ENCODE peak calls at places on chromosomes 11 and 22, in ten cellular contexts. One of them, this sample, is unnamed.

GRCh38 chr22:46598737-46599424 is 21.3 kb upstream of the GRAMD4 start:
- DNase-seq in central memory CD4-positive, alpha-beta T cell: no peak
- DNase-seq in HFFc6: no peak
- DNase-seq in GM18507: no peak
- DNase-seq in AG09319: no peak
- DNase-seq in transverse colon: no peak
- DNase-seq in IMR-90: peak
- DNase-seq in activated CD4-positive, alpha-beta memory T cell treated with anti-CD3 and anti-CD28 coated beads for 36 hours: no peak
- DNase-seq in GM12865: no peak
- DNase-seq in substantia nigra: no peak
- DNase-seq in this sample: no peak

GRCh38 chr11:27613670-27613950 is 86.6 kb downstream of the BDNF start:
- DNase-seq in central memory CD4-positive, alpha-beta T cell: no peak
- DNase-seq in substantia nigra: no peak
- DNase-seq in IMR-90: peak
- DNase-seq in transverse colon: no peak
- DNase-seq in GM18507: no peak
- DNase-seq in activated CD4-positive, alpha-beta memory T cell treated with anti-CD3 and anti-CD28 coated beads for 36 hours: no peak
- DNase-seq in AG09319: no peak
- DNase-seq in GM12865: no peak
- DNase-seq in HFFc6: no peak
- DNase-seq in this sample: no peak

GRCh38 chr11:61828629-61829407 is 718 bp downstream of the FADS2 start:
- DNase-seq in AG09319: no peak
- DNase-seq in substantia nigra: no peak
- DNase-seq in activated CD4-positive, alpha-beta memory T cell treated with anti-CD3 and anti-CD28 coated beads for 36 hours: peak
- DNase-seq in central memory CD4-positive, alpha-beta T cell: peak
- DNase-seq in IMR-90: no peak
- DNase-seq in HFFc6: no peak
- DNase-seq in GM18507: no peak
- DNase-seq in transverse colon: no peak
- DNase-seq in GM12865: peak
- DNase-seq in this sample: no peak

GRCh38 chr22:17569971-17570511 is 6.7 kb downstream of the SLC25A18 start:
- DNase-seq in central memory CD4-positive, alpha-beta T cell: no peak
- DNase-seq in substantia nigra: no peak
- DNase-seq in activated CD4-positive, alpha-beta memory T cell treated with anti-CD3 and anti-CD28 coated beads for 36 hours: no peak
- DNase-seq in GM18507: no peak
- DNase-seq in AG09319: no peak
- DNase-seq in transverse colon: no peak
- DNase-seq in HFFc6: no peak
- DNase-seq in GM12865: no peak
- DNase-seq in IMR-90: peak
- DNase-seq in this sample: peak

GRCh38 chr22:30423296-30423958 is 2.1 kb upstream of the MTFP1 start:
- DNase-seq in transverse colon: peak
- DNase-seq in substantia nigra: peak
- DNase-seq in AG09319: no peak
- DNase-seq in HFFc6: no peak
- DNase-seq in activated CD4-positive, alpha-beta memory T cell treated with anti-CD3 and anti-CD28 coated beads for 36 hours: peak
- DNase-seq in GM18507: no peak
- DNase-seq in IMR-90: no peak
- DNase-seq in GM12865: peak
- DNase-seq in central memory CD4-positive, alpha-beta T cell: no peak
- DNase-seq in this sample: peak

GRCh38 chr11:122192634-122193245 is 76.7 kb upstream of the BLID start:
- DNase-seq in central memory CD4-positive, alpha-beta T cell: no peak
- DNase-seq in HFFc6: peak
- DNase-seq in substantia nigra: no peak
- DNase-seq in activated CD4-positive, alpha-beta memory T cell treated with anti-CD3 and anti-CD28 coated beads for 36 hours: no peak
- DNase-seq in GM12865: peak
- DNase-seq in GM18507: no peak
- DNase-seq in IMR-90: peak
- DNase-seq in AG09319: no peak
- DNase-seq in transverse colon: no peak
- DNase-seq in this sample: no peak

GRCh38 chr11:10205928-10206327 is 88.1 kb downstream of the SBF2 start:
- DNase-seq in IMR-90: no peak
- DNase-seq in central memory CD4-positive, alpha-beta T cell: no peak
- DNase-seq in GM12865: no peak
- DNase-seq in HFFc6: no peak
- DNase-seq in substantia nigra: no peak
- DNase-seq in GM18507: no peak
- DNase-seq in activated CD4-positive, alpha-beta memory T cell treated with anti-CD3 and anti-CD28 coated beads for 36 hours: no peak
- DNase-seq in transverse colon: no peak
- DNase-seq in AG09319: no peak
- DNase-seq in this sample: peak

GRCh38 chr11:2092956-2093412 is 46.2 kb downstream of the IGF2 start:
- DNase-seq in GM18507: no peak
- DNase-seq in GM12865: no peak
- DNase-seq in activated CD4-positive, alpha-beta memory T cell treated with anti-CD3 and anti-CD28 coated beads for 36 hours: peak
- DNase-seq in IMR-90: peak
- DNase-seq in substantia nigra: peak
- DNase-seq in AG09319: no peak
- DNase-seq in central memory CD4-positive, alpha-beta T cell: peak
- DNase-seq in transverse colon: peak
- DNase-seq in HFFc6: no peak
- DNase-seq in this sample: peak

GRCh38 chr11:64767344-64768299 is 7.8 kb upstream of the PYGM start:
- DNase-seq in substantia nigra: no peak
- DNase-seq in GM12865: peak
- DNase-seq in IMR-90: peak
- DNase-seq in HFFc6: peak
- DNase-seq in GM18507: no peak
- DNase-seq in activated CD4-positive, alpha-beta memory T cell treated with anti-CD3 and anti-CD28 coated beads for 36 hours: peak
- DNase-seq in central memory CD4-positive, alpha-beta T cell: peak
- DNase-seq in AG09319: no peak
- DNase-seq in transverse colon: peak
- DNase-seq in this sample: peak

GRCh38 chr11:128093689-128094088 is 493.7 kb downstream of the ETS1 start:
- DNase-seq in AG09319: no peak
- DNase-seq in GM18507: no peak
- DNase-seq in activated CD4-positive, alpha-beta memory T cell treated with anti-CD3 and anti-CD28 coated beads for 36 hours: no peak
- DNase-seq in substantia nigra: no peak
- DNase-seq in IMR-90: no peak
- DNase-seq in GM12865: no peak
- DNase-seq in central memory CD4-positive, alpha-beta T cell: no peak
- DNase-seq in HFFc6: no peak
- DNase-seq in transverse colon: no peak
- DNase-seq in this sample: no peak

GRCh38 chr11:107722671-107723070 is 10.8 kb upstream of the SLN start:
- DNase-seq in central memory CD4-positive, alpha-beta T cell: no peak
- DNase-seq in HFFc6: no peak
- DNase-seq in substantia nigra: no peak
- DNase-seq in transverse colon: no peak
- DNase-seq in activated CD4-positive, alpha-beta memory T cell treated with anti-CD3 and anti-CD28 coated beads for 36 hours: no peak
- DNase-seq in GM18507: no peak
- DNase-seq in AG09319: no peak
- DNase-seq in GM12865: no peak
- DNase-seq in IMR-90: no peak
- DNase-seq in this sample: no peak